ENCODE peak calls at places on chromosomes 4 and X, in eight cellular contexts. F is omental fat pad, T is cardiac muscle cell, W is GM20000, P is GM12878, D is MCF 10A, Z is GM12864, L is mammary epithelial cell. X is an unnamed sample.

GRCh38 chr4:154781983-154782293 is 866 bp downstream of the RBM46 start:
- DNase-seq in D (no peak), Z (no peak), P (no peak), T (no peak), L (no peak), W (no peak), F (no peak), X (no peak)

GRCh38 chr4:48718818-48719465 is 61.1 kb downstream of the FRYL start:
- DNase-seq in D (no peak), F (no peak), W (no peak), L (no peak), T (no peak), P (no peak), Z (no peak), X (no peak)

GRCh38 chr4:128162434-128162833 is 101.3 kb downstream of the LARP1B start:
- DNase-seq in P (no peak), W (no peak), D (peak), Z (no peak), L (no peak), F (no peak), T (no peak), X (peak)

GRCh38 chr4:4647041-4647440 is 105.2 kb upstream of the STX18 start:
- DNase-seq in W (no peak), D (no peak), P (no peak), F (no peak), T (no peak), Z (no peak), L (peak), X (peak)

GRCh38 chr4:58776627-58777026 is 1666.4 kb upstream of the IGFBP7 start:
- DNase-seq in P (no peak), L (no peak), T (no peak), D (peak), F (no peak), W (no peak), Z (no peak), X (no peak)

GRCh38 chr4:168557658-168558057 is 60.8 kb downstream of the PALLD start:
- DNase-seq in W (no peak), P (no peak), F (no peak), T (no peak), L (no peak), Z (no peak), D (no peak), X (no peak)

GRCh38 chrX:39222361-39223113 is 421.3 kb downstream of the MID1IP1 start:
- DNase-seq in F (no peak), D (no peak), P (no peak), W (no peak), T (no peak), Z (no peak), L (peak), X (no peak)

GRCh38 chr4:125390126-125390525 is 75.4 kb downstream of the FAT4 start:
- DNase-seq in T (peak), W (no peak), Z (no peak), D (peak), P (no peak), F (no peak), L (peak), X (peak)

GRCh38 chr4:92714640-92715039 is 410.9 kb downstream of the GRID2 start:
- DNase-seq in D (no peak), F (no peak), P (no peak), Z (no peak), L (no peak), T (no peak), W (no peak), X (no peak)

GRCh38 chrX:74510401-74510800 is 89.1 kb downstream of the SLC16A2 start:
- DNase-seq in L (no peak), P (peak), F (no peak), W (no peak), Z (no peak), D (no peak), T (no peak), X (no peak)

GRCh38 chrX:39144965-39145364 is 343.7 kb downstream of the MID1IP1 start:
- DNase-seq in D (no peak), L (no peak), Z (no peak), W (no peak), T (no peak), P (no peak), F (no peak), X (no peak)

GRCh38 chrX:10296581-10296980 is 139.8 kb downstream of the CLCN4 start:
- DNase-seq in P (no peak), L (no peak), D (peak), F (no peak), W (no peak), T (peak), Z (no peak), X (peak)

GRCh38 chr4:56782019-56782418 is 39.5 kb downstream of the SPINK2 start:
- DNase-seq in W (no peak), Z (no peak), F (no peak), P (no peak), D (no peak), L (no peak), T (no peak), X (no peak)

GRCh38 chrX:119488749-119489148 is 20.5 kb downstream of the SLC25A5 start:
- DNase-seq in T (peak), W (peak), Z (no peak), L (no peak), D (peak), F (no peak), P (no peak), X (peak)

GRCh38 chrX:45824471-45824870 is 623.8 kb upstream of the DIPK2B start:
- DNase-seq in Z (no peak), L (peak), D (peak), W (no peak), T (peak), F (no peak), P (no peak), X (peak)

GRCh38 chr4:2245787-2246275 is 3.9 kb upstream of the HAUS3 start:
- DNase-seq in F (no peak), L (no peak), W (peak), P (no peak), Z (no peak), D (no peak), T (no peak), X (no peak)

GRCh38 chr4:2246384-2247127 is 4.6 kb upstream of the HAUS3 start:
- DNase-seq in D (no peak), Z (no peak), L (no peak), W (peak), F (peak), P (no peak), T (no peak), X (no peak)

GRCh38 chr4:2244947-2245786 is 3.2 kb upstream of the HAUS3 start:
- DNase-seq in Z (no peak), F (peak), P (no peak), W (peak), L (no peak), T (no peak), D (no peak), X (no peak)

GRCh38 chr4:2241410-2242353 is at the start of the genes HAUS3 and POLN:
- DNase-seq in L (peak), Z (peak), W (peak), T (peak), P (peak), D (peak), F (peak), X (peak)

DNA sequence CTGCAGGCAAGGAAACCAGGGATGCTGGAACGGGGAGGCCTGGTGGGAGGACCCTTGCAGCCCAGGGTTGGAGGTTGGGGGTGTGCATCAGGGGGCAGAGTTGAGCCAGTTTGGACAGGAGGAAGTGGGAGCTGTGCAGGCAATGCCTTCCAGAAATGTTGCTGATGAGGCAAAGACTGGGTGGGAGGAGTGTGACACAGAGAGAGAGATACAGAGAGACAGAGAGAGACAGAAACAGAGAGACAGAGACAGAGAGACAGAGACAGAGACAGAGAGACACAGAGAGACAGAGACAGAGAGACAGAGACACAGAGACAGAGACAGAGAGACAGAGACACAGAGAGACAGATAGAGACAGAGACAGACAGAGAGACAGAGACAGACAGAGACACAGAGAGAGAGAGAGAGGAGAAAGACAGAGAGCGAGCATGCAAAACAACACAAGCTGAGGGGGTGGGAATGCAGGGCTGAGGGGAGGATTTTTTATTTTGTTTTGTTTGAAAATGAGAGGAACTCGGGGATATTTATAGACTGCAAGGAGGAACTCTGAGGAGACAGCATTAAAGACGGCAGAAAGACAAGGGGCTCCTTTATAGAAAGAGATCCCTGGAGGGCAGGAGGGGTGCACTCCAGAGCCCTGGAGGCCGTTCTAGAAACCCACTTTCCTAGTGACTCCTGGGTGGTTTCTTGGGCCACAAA is 1.9 kb upstream of the HAUS3 start:
- DNase-seq in L (no peak), W (peak), P (no peak), T (peak), F (no peak), D (peak), Z (no peak), X (peak)
- TF ChIP-seq CTCF in L (peak), W (peak), P (no peak), T (peak), F (no peak), D (no peak), Z (peak), X (no peak)

GRCh38 chr4:67332627-67333026 is 212.7 kb downstream of the CENPC start:
- DNase-seq in L (peak), T (peak), D (peak), W (peak), F (no peak), Z (no peak), P (no peak), X (peak)
- TF ChIP-seq CTCF in L (peak), T (peak), D (peak), W (peak), F (no peak), Z (peak), P (peak), X (peak)

GRCh38 chr4:55181606-55182005 is 56.2 kb upstream of the KDR start:
- DNase-seq in T (peak), Z (no peak), D (no peak), L (no peak), P (no peak), W (no peak), F (no peak), X (no peak)

GRCh38 chr4:55186700-55187099 is 61.3 kb upstream of the KDR start:
- DNase-seq in Z (no peak), L (no peak), P (no peak), W (no peak), T (no peak), F (no peak), D (no peak), X (no peak)

GRCh38 chr4:55183926-55184599 is 58.7 kb upstream of the KDR start:
- DNase-seq in P (no peak), W (no peak), Z (no peak), T (peak), L (peak), D (peak), F (no peak), X (peak)

GRCh38 chr4:55184600-55185523 is 59.5 kb upstream of the KDR start:
- DNase-seq in F (no peak), L (no peak), T (peak), P (no peak), W (peak), D (peak), Z (peak), X (no peak)

GRCh38 chr4:55186123-55186522 is 60.7 kb upstream of the KDR start:
- DNase-seq in P (no peak), T (no peak), F (no peak), D (no peak), W (no peak), L (no peak), Z (no peak), X (no peak)
- TF ChIP-seq CTCF in P (no peak), T (peak), F (no peak), D (no peak), W (no peak), L (no peak), Z (no peak), X (peak)

GRCh38 chrX:153600032-153600373 is 1.1 kb upstream of the CCNQ start:
- DNase-seq in D (peak), F (no peak), Z (no peak), W (no peak), T (peak), P (no peak), L (peak), X (no peak)

GRCh38 chrX:153597351-153597750 is 1.6 kb downstream of the CCNQ start:
- DNase-seq in P (no peak), Z (no peak), W (no peak), F (no peak), T (no peak), D (no peak), L (no peak), X (no peak)

GRCh38 chrX:153600921-153601320 is 2.0 kb upstream of the CCNQ start:
- DNase-seq in L (no peak), W (no peak), P (no peak), F (no peak), Z (no peak), T (no peak), D (no peak), X (no peak)

GRCh38 chrX:153599192-153600031 is 473 bp upstream of the CCNQ start:
- DNase-seq in W (peak), F (peak), T (peak), P (peak), Z (peak), L (peak), D (peak), X (peak)

GRCh38 chrX:153598541-153599191 is at the start of gene CCNQ:
- DNase-seq in Z (no peak), P (no peak), W (peak), L (peak), T (peak), F (no peak), D (peak), X (peak)
- TF ChIP-seq CTCF in Z (no peak), P (no peak), W (no peak), L (no peak), T (no peak), F (no peak), D (no peak), X (no peak)